ENCODE peak calls at places on chromosomes 1 and 21, in six cellular contexts. X is fibroblast of mammary gland, D is uterus, O is NCI-H2171 treated with DMSO at 0.1 percent for 48 hours, S is suprapubic skin, B is NCI-H510A. K is an unnamed sample.

GRCh38 chr1:212554401-212554800 is 54.2 kb upstream of the ATF3 start:
- DNase-seq in B (no peak), O (no peak), X (peak), S (no peak), D (no peak), K (no peak)

GRCh38 chr21:34906401-34906800 is 142.7 kb downstream of the RUNX1 start:
- DNase-seq in S (no peak), D (no peak), O (no peak), B (no peak), X (no peak), K (no peak)

GRCh38 chr1:168636200-168636599 is 59.8 kb downstream of the XCL1 start:
- DNase-seq in S (no peak), O (no peak), D (no peak), B (no peak), X (peak), K (no peak)

GRCh38 chr1:167171286-167171929 is 49.3 kb upstream of the POU2F1 start:
- DNase-seq in X (peak), B (no peak), S (no peak), O (no peak), D (no peak), K (no peak)

GRCh38 chr1:35220976-35221375 is 28.0 kb upstream of the SFPQ start:
- DNase-seq in D (no peak), S (no peak), B (no peak), O (peak), X (peak), K (no peak)

GRCh38 chr1:72567511-72567910 is 285.2 kb upstream of the NEGR1 start:
- DNase-seq in S (no peak), D (no peak), B (no peak), O (peak), X (peak), K (no peak)

GRCh38 chr21:35237287-35237686 is 188.2 kb upstream of the RUNX1 start:
- DNase-seq in D (no peak), B (no peak), S (no peak), O (no peak), X (no peak), K (no peak)

GRCh38 chr21:41166947-41167346 is 1.0 kb upstream of the BACE2 start:
- DNase-seq in D (peak), B (no peak), O (no peak), S (no peak), X (no peak), K (no peak)

GRCh38 chr1:156214024-156214748 is 1.4 kb downstream of the PMF1 start:
- DNase-seq in X (peak), B (no peak), D (no peak), S (no peak), O (no peak), K (no peak)

GRCh38 chr1:165287781-165288180 is 68.7 kb downstream of the LMX1A start:
- DNase-seq in D (no peak), O (no peak), B (no peak), X (no peak), S (no peak), K (no peak)

GRCh38 chr1:156070523-156070922 is 9.6 kb downstream of the RAB25 start:
- DNase-seq in S (no peak), B (no peak), X (no peak), D (no peak), O (peak), K (peak)

GRCh38 chr1:179816196-179816960 is 61.2 kb downstream of the TOR1AIP2 start:
- DNase-seq in X (peak), S (no peak), O (peak), D (no peak), B (no peak), K (no peak)

GRCh38 chr1:33298623-33299277 is 22.1 kb downstream of the A3GALT2 start:
- DNase-seq in B (peak), O (peak), D (peak), X (peak), S (no peak), K (peak)

GRCh38 chr21:37367758-37368535 is 1.4 kb downstream of the DYRK1A start:
- DNase-seq in S (no peak), D (peak), B (no peak), O (no peak), X (peak), K (peak)

GRCh38 chr21:46639489-46640386 is 4.3 kb downstream of the PRMT2 start:
- DNase-seq in O (peak), B (no peak), D (no peak), X (peak), S (no peak), K (no peak)

GRCh38 chr1:8889103-8889846 is 10.8 kb upstream of the ENO1 start:
- DNase-seq in B (no peak), O (no peak), X (peak), S (no peak), D (no peak), K (no peak)

GRCh38 chr21:41616063-41616591 is 108.2 kb upstream of the TMPRSS2 start:
- DNase-seq in D (no peak), X (peak), B (no peak), S (no peak), O (no peak), K (no peak)

K was measured in Caco-2.